ENCODE peak calls at places on chromosomes 13 and 19, in five cellular contexts. J is AG04449, U is kidney, F is body of pancreas, S is mucosa of descending colon. X is an unnamed sample.

GRCh38 chr13:109400192-109400591 is 386.2 kb downstream of the IRS2 start:
- DNase-seq in S (peak; percentile 17), F (no peak), U (no peak), J (no peak), X (peak; percentile 40)

GRCh38 chr13:67258482-67258881 is 28.3 kb upstream of the PCDH9 start:
- DNase-seq in J (no peak), F (no peak), U (no peak), S (no peak), X (peak; percentile 57)

GRCh38 chr13:37954191-37954590 is 84.6 kb upstream of the TRPC4 start:
- DNase-seq in S (no peak), U (no peak), F (no peak), J (no peak), X (no peak)

GRCh38 chr13:33228645-33229445 is 56.7 kb downstream of the STARD13 start:
- DNase-seq in S (no peak), J (no peak), F (no peak), U (no peak), X (peak; percentile 57)

GRCh38 chr19:18468517-18468916 is 30.6 kb upstream of the ISYNA1 start:
- DNase-seq in U (peak; percentile 83), J (no peak), F (peak; percentile 62), S (no peak), X (no peak)

GRCh38 chr13:74067818-74068217 is 66.4 kb downstream of the KLF12 start:
- DNase-seq in S (no peak), J (no peak), U (no peak), F (no peak), X (peak; percentile 65)

GRCh38 chr19:11091343-11092153 is 2.3 kb downstream of the LDLR start:
- DNase-seq in F (peak; percentile 71), S (peak; percentile 70), J (peak; percentile 63), U (no peak), X (peak; percentile 95)

GRCh38 chr13:110826101-110826500 is 88.8 kb downstream of the ANKRD10 start:
- DNase-seq in F (no peak), J (no peak), S (no peak), U (no peak), X (no peak)

GRCh38 chr13:51639171-51639570 is 54.9 kb downstream of the WDFY2 start:
- DNase-seq in F (no peak), S (no peak), J (no peak), U (no peak), X (peak; percentile 52)

GRCh38 chr13:20424559-20424852 is 101.2 kb downstream of the CRYL1 start:
- DNase-seq in J (no peak), U (no peak), S (no peak), F (no peak), X (no peak)

GRCh38 chr13:45781553-45782326 is 69.8 kb downstream of the SIAH3 start:
- DNase-seq in S (peak; percentile 48), U (peak; percentile 79), F (peak; percentile 73), J (no peak), X (no peak)

GRCh38 chr19:40419780-40420179 is 6.0 kb downstream of the SERTAD1 start:
- DNase-seq in J (no peak), F (no peak), U (no peak), S (no peak), X (no peak)

X was measured in amniotic epithelial cell.